ENCODE peak calls at places on chromosomes 3 and 15, in ten cellular contexts. B, O, W, V, M, U, K, Z, I and X are unnamed samples.

GRCh38 chr3:157938154-157938774 is 168.0 kb downstream of the SHOX2 start:
- DNase-seq in V (no peak), U (no peak), O (peak; percentile 31), M (no peak), I (no peak), K (no peak), Z (no peak), B (peak; percentile 75), W (no peak), X (no peak)

GRCh38 chr3:114378760-114379159 is 84.9 kb downstream of the TIGIT start:
- DNase-seq in V (no peak), K (no peak), Z (no peak), M (no peak), U (no peak), B (no peak), I (peak; percentile 3), W (no peak), O (no peak), X (no peak)

GRCh38 chr3:58419782-58420512 is 13.7 kb downstream of the PDHB start:
- DNase-seq in B (peak; percentile 51), V (no peak), M (no peak), Z (peak; percentile 51), I (peak; percentile 22), O (no peak), W (no peak), U (no peak), K (no peak), X (peak; percentile 28)

GRCh38 chr3:193780810-193781472 is 187.9 kb downstream of the OPA1 start:
- DNase-seq in I (peak; percentile 65), U (peak; percentile 27), K (peak; percentile 88), O (peak; percentile 71), V (peak; percentile 75), Z (peak; percentile 77), W (peak; percentile 68), M (peak; percentile 74), B (peak; percentile 76), X (peak; percentile 51)

GRCh38 chr15:88342666-88343065 is 86.1 kb upstream of the NTRK3 start:
- DNase-seq in W (no peak), B (peak; percentile 90), Z (no peak), K (no peak), V (no peak), O (no peak), M (no peak), I (no peak), U (no peak), X (no peak)

GRCh38 chr15:49096090-49096750 is 50.0 kb upstream of the SECISBP2L start:
- DNase-seq in V (no peak), U (no peak), B (no peak), W (no peak), K (no peak), I (no peak), M (no peak), O (no peak), Z (no peak), X (no peak)

GRCh38 chr15:78440375-78441373 is 2.7 kb downstream of the IREB2 start:
- DNase-seq in U (no peak), O (no peak), V (no peak), M (no peak), I (no peak), W (no peak), K (no peak), Z (no peak), B (no peak), X (no peak)

GRCh38 chr15:53918180-53919079 is 59.8 kb upstream of the UNC13C start:
- DNase-seq in K (no peak), O (no peak), U (no peak), I (no peak), W (no peak), Z (no peak), V (no peak), B (no peak), M (no peak), X (no peak)

GRCh38 chr3:134291300-134292254 is 40.9 kb upstream of the RYK start:
- DNase-seq in O (peak; percentile 96), B (peak; percentile 90), I (no peak), Z (peak; percentile 84), K (no peak), W (peak; percentile 72), V (no peak), M (no peak), U (no peak), X (no peak)

GRCh38 chr3:15493436-15493835 is 28.1 kb downstream of the COLQ start:
- DNase-seq in Z (no peak), V (no peak), U (no peak), W (no peak), O (no peak), K (no peak), M (no peak), I (no peak), B (no peak), X (no peak)

GRCh38 chr3:126961191-126961790 is 21.6 kb upstream of the PLXNA1 start:
- DNase-seq in W (peak; percentile 70), O (peak; percentile 44), B (peak; percentile 87), U (no peak), K (no peak), Z (peak; percentile 91), M (no peak), I (peak; percentile 52), V (no peak), X (peak; percentile 58)

GRCh38 chr15:51735611-51736010 is 1.8 kb downstream of the LYSMD2 start:
- DNase-seq in K (no peak), O (no peak), V (no peak), I (no peak), U (no peak), Z (no peak), W (no peak), B (no peak), M (no peak), X (no peak)

GRCh38 chr3:187741403-187742350 is 3.6 kb downstream of the BCL6 start:
- DNase-seq in W (peak; percentile 87), I (peak; percentile 84), Z (peak; percentile 80), M (peak; percentile 66), V (peak; percentile 54), K (peak; percentile 61), B (peak; percentile 82), O (peak; percentile 91), U (no peak), X (peak; percentile 65)

GRCh38 chr3:12755754-12756153 is 3.3 kb downstream of the TMEM40 start:
- DNase-seq in Z (no peak), M (no peak), U (no peak), B (no peak), O (no peak), I (no peak), K (no peak), V (no peak), W (no peak), X (no peak)

GRCh38 chr3:171374661-171375285 is 85.4 kb downstream of the TNIK start:
- DNase-seq in V (no peak), W (no peak), I (no peak), U (no peak), B (peak; percentile 63), Z (no peak), K (no peak), M (no peak), O (peak; percentile 66), X (no peak)

GRCh38 chr3:76038949-76039348 is 253.6 kb upstream of the ZNF717 start:
- DNase-seq in I (no peak), O (no peak), K (no peak), V (no peak), U (no peak), Z (no peak), W (no peak), M (no peak), B (no peak), X (no peak)

GRCh38 chr3:48990636-48991421 is 788 bp downstream of the P4HTM start:
- DNase-seq in V (peak; percentile 63), I (peak; percentile 38), O (no peak), B (peak; percentile 23), U (no peak), M (no peak), Z (peak; percentile 69), W (no peak), K (no peak), X (no peak)

GRCh38 chr3:190172751-190173150 is 52.1 kb upstream of the P3H2 start:
- DNase-seq in M (no peak), Z (no peak), I (no peak), K (no peak), U (no peak), O (no peak), B (peak; percentile 11), V (no peak), W (no peak), X (no peak)

GRCh38 chr3:83457516-83457915 is 1501.3 kb upstream of the CADM2 start:
- DNase-seq in B (no peak), I (no peak), O (peak; percentile 30), Z (no peak), U (no peak), K (no peak), M (no peak), V (no peak), W (no peak), X (no peak)

GRCh38 chr3:7546219-7546618 is 685.3 kb downstream of the GRM7 start:
- DNase-seq in I (no peak), O (peak; percentile 80), V (no peak), M (no peak), B (no peak), Z (peak; percentile 28), U (no peak), K (no peak), W (no peak), X (no peak)
- TF ChIP-seq CTCF in I (no peak), O (peak; percentile 63), V (no peak), M (no peak), B (no peak), Z (no peak), U (no peak), K (no peak), W (peak; percentile 28), X (no peak)

GRCh38 chr3:153625506-153625905 is 463.5 kb downstream of the RAP2B start:
- DNase-seq in I (no peak), K (no peak), W (no peak), O (no peak), Z (no peak), U (no peak), V (no peak), M (no peak), B (no peak), X (no peak)
- TF ChIP-seq CTCF in I (no peak), K (no peak), W (no peak), O (peak; percentile 33), Z (no peak), U (peak; percentile 18), V (no peak), M (no peak), B (peak; percentile 33), X (no peak)

GRCh38 chr15:93974804-93975481 is 256.4 kb upstream of the MCTP2 start:
- DNase-seq in K (peak; percentile 2), Z (peak; percentile 50), V (peak; percentile 41), U (peak; percentile 16), W (no peak), B (peak; percentile 35), O (peak; percentile 45), M (peak; percentile 35), I (no peak), X (peak; percentile 2)
- TF ChIP-seq CTCF in K (no peak), Z (peak; percentile 21), V (peak; percentile 83), U (peak; percentile 58), W (peak; percentile 28), B (peak; percentile 55), O (peak; percentile 49), M (no peak), I (no peak), X (peak; percentile 10)

DNA sequence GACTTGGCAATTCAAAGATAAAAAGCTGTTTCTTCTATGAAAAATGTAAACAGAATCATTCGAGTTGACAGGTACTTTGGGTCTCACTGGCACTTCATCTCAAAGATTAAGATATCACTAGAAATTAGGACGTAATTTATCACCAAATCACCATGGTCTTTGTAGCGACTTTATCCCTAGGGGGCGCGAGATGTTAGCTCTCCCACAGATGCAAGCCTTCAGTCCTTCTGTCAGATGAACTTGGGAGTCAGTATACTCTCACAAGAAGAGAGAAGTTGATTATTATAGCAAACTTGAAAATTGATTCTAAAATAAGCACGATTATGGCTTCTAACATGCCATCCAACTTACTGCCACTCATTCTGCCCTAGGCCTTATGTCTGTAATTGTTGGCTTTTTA is 150.3 kb downstream of the ALCAM start:
- DNase-seq in I (no peak), M (peak; percentile 20), V (no peak), B (no peak), Z (peak; percentile 29), U (no peak), O (no peak), K (no peak), W (no peak), X (no peak)
- TF ChIP-seq CTCF in I (no peak), M (peak; percentile 25), V (peak; percentile 62), B (no peak), Z (no peak), U (peak; percentile 41), O (peak; percentile 28), K (no peak), W (no peak), X (no peak)